ENCODE peak calls at places on chromosomes 2 and 18, in nine cellular contexts. H is HFFc6, R is pancreas, D is cardiac muscle cell, L is HFF-Myc, M is AG09309, J is mesothelial cell of epicardium, Q is hepatocyte, B is MCF 10A. I is an unnamed sample.

GRCh38 chr2:31728406-31729064 is 147.8 kb upstream of the SRD5A2 start:
- DNase-seq in J (no peak), R (no peak), M (no peak), H (no peak), L (no peak), B (no peak), Q (no peak), D (no peak), I (no peak)

GRCh38 chr18:49406863-49407262 is 53.6 kb downstream of the DYM start:
- DNase-seq in B (no peak), L (no peak), H (no peak), R (no peak), Q (no peak), J (no peak), M (no peak), D (no peak), I (no peak)

GRCh38 chr2:25757906-25758305 is 84.5 kb upstream of the DTNB start:
- DNase-seq in L (no peak), Q (peak; percentile 30), M (no peak), H (no peak), B (no peak), R (no peak), D (no peak), J (no peak), I (no peak)

GRCh38 chr2:35292269-35292668 is 1063.3 kb upstream of the CRIM1 start:
- DNase-seq in H (no peak), Q (no peak), L (no peak), M (no peak), R (no peak), B (no peak), D (no peak), J (no peak), I (no peak)

GRCh38 chr2:58540680-58541079 is 299.6 kb upstream of the FANCL start:
- DNase-seq in R (no peak), J (no peak), D (no peak), L (no peak), Q (no peak), M (no peak), H (no peak), B (no peak), I (no peak)

GRCh38 chr2:116580209-116580608 is 1234.3 kb upstream of the DDX18 start:
- DNase-seq in J (no peak), H (no peak), Q (no peak), L (no peak), R (no peak), B (no peak), M (no peak), D (no peak), I (no peak)

GRCh38 chr2:170243118-170243837 is 65.3 kb downstream of the MYO3B start:
- DNase-seq in D (no peak), B (no peak), M (no peak), L (no peak), H (no peak), R (no peak), Q (no peak), J (no peak), I (no peak)

GRCh38 chr2:231393149-231394131 is 2.1 kb upstream of the B3GNT7 start:
- DNase-seq in L (no peak), H (no peak), J (no peak), D (no peak), R (peak; percentile 77), M (no peak), B (no peak), Q (no peak), I (peak; percentile 73)

GRCh38 chr2:233301811-233302210 is 5.8 kb upstream of the SAG start:
- DNase-seq in M (no peak), B (no peak), D (no peak), Q (no peak), H (no peak), L (no peak), R (no peak), J (no peak), I (no peak)

GRCh38 chr2:120944575-120944974 is 208.9 kb downstream of the GLI2 start:
- DNase-seq in J (no peak), M (no peak), L (no peak), Q (no peak), B (no peak), D (no peak), R (no peak), H (no peak), I (no peak)

GRCh38 chr2:238105506-238106338 is 5.6 kb downstream of the ESPNL start:
- DNase-seq in Q (no peak), H (no peak), R (peak; percentile 68), B (no peak), L (no peak), D (no peak), J (no peak), M (no peak), I (peak; percentile 12)

GRCh38 chr2:238107525-238108422 is 7.6 kb downstream of the ESPNL start:
- DNase-seq in J (no peak), R (peak; percentile 60), D (no peak), Q (peak; percentile 7), B (no peak), L (no peak), M (no peak), H (no peak), I (peak; percentile 52)

GRCh38 chr2:238108423-238109201 is 8.5 kb downstream of the ESPNL start:
- DNase-seq in L (no peak), J (peak; percentile 17), R (peak; percentile 39), H (no peak), Q (peak; percentile 3), M (no peak), D (no peak), B (no peak), I (peak; percentile 31)

GRCh38 chr2:238106339-238106697 is 6.2 kb downstream of the ESPNL start:
- DNase-seq in D (no peak), H (no peak), Q (peak; percentile 6), R (peak; percentile 45), L (no peak), B (no peak), J (no peak), M (no peak), I (no peak)

DNA sequence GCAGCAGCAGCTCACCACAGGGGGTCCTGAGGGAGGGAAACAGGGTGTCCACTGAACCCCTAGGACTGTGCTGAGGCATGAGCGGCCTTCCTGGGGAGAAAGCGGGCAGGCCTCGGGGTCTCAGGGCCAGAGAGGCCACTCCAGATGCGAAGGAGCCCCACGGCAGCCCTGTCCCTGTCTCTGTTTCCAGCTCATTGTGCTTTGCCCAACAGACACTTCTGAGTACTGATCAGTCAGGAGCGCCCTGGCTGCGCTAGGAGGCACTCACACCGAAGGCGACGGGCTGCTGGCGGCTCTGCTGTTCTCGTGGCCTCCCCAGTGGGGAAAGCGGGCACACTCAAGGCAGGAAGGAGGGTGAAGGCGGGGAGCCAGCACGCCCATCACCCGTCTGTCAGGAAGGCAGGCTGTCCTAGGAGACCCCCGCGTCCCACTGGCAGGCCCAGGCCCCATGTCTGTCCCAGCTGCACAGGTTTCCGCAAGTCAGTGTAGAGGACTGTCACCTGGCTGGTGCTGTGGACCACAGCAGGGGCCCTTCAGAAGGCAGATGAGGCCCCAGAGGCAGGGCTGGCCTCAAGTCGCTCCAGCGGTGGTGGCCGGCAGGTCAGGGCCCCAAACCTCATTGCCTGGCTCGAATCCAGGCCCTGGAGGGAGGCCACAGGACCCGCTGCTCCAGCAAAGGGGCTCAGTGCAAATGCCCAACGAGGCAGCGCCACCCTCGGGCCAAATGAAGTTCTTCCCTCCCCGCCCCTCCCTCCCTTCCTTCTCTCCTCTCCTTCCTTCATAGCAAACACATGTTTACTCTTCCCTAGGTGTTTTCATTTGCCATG is 6.8 kb downstream of the ESPNL start:
- DNase-seq in M (no peak), B (no peak), J (no peak), H (no peak), R (peak; percentile 68), Q (peak; percentile 14), L (no peak), D (no peak), I (peak; percentile 15)
- TF ChIP-seq CTCF in M (peak; percentile 7), B (peak; percentile 19), J (no peak), H (peak; percentile 41), R (no peak), Q (peak; percentile 31), L (no peak), D (peak; percentile 17), I (no peak)

DNA sequence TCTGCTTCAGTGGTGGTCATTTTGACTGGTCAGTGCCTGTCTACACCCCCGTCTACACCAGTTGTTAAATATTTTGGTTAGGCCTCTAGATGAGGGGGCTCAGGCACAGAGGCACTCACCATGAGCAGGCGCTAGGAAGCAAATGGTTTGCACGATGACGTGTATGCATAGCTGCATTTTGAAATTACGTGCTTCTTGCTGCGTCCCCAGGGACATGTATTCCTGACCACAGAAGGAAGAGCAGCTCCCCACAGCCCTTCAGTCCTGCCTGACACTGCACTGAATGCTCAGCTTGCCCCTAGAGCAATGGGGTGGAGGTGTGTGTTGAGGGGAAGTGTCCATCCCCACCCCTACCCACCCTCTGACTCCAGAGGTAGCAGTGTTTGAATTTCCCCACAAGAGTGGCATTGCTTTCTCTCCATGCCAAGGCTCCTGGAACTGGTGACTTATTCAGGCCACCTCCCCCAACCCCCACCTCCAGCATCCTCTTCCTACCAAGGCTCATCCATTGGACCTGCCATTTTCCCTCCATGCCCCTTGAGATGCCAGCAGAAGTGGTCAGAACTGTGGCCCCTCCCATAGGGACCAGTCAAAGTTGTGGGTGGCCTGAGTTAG is 11.4 kb upstream of the ZAP70 start:
- DNase-seq in B (no peak), M (no peak), Q (no peak), R (no peak), H (no peak), J (no peak), D (peak; percentile 25), L (no peak), I (no peak)
- TF ChIP-seq CTCF in B (no peak), M (no peak), Q (no peak), R (no peak), H (no peak), J (no peak), D (no peak), L (no peak), I (no peak)

GRCh38 chr2:168773719-168774521 is 28.5 kb upstream of the NOSTRIN start:
- DNase-seq in D (peak; percentile 89), R (peak; percentile 85), M (peak; percentile 28), L (peak; percentile 26), Q (peak; percentile 73), B (peak; percentile 79), H (peak; percentile 70), J (no peak), I (no peak)
- TF ChIP-seq CTCF in D (peak; percentile 98), R (peak; percentile 76), M (peak; percentile 91), L (peak; percentile 90), Q (peak; percentile 56), B (peak; percentile 72), H (peak; percentile 94), J (peak; percentile 51), I (no peak)

GRCh38 chr2:110957267-110957666 is 163.4 kb upstream of the BCL2L11 start:
- DNase-seq in B (no peak), D (no peak), J (no peak), R (no peak), H (no peak), M (no peak), Q (no peak), L (no peak), I (no peak)

GRCh38 chr2:110959233-110959632 is 161.5 kb upstream of the BCL2L11 start:
- DNase-seq in J (no peak), Q (no peak), B (no peak), R (no peak), D (no peak), H (no peak), L (no peak), M (no peak), I (no peak)

GRCh38 chr2:110960281-110960680 is 160.4 kb upstream of the BCL2L11 start:
- DNase-seq in H (no peak), Q (no peak), J (no peak), B (no peak), R (no peak), M (no peak), L (no peak), D (no peak), I (no peak)

GRCh38 chr2:110958720-110959119 is 162.0 kb upstream of the BCL2L11 start:
- DNase-seq in B (no peak), R (no peak), Q (no peak), J (no peak), H (no peak), D (no peak), L (no peak), M (no peak), I (no peak)

GRCh38 chr2:110961024-110961423 is 159.7 kb upstream of the BCL2L11 start:
- DNase-seq in D (no peak), L (no peak), H (no peak), M (no peak), B (no peak), R (no peak), Q (no peak), J (no peak), I (no peak)
- TF ChIP-seq CTCF in D (no peak), L (no peak), H (no peak), M (no peak), B (no peak), R (no peak), Q (no peak), J (no peak), I (no peak)